ENCODE peak calls at places on chromosome 4, in seven cellular contexts. One of them, this sample, is unnamed. For H3K4me1, the result is how much of the 10 kb centered on the place peaks cover.

GRCh38 chr4:184649971-184650855 is 675 bp downstream of the PRIMPOL start:
- DNase-seq in OCI-LY7: peak
- DNase-seq in breast epithelium: no peak
- DNase-seq in MM.1S: peak
- DNase-seq in pancreas: no peak
- DNase-seq in A549: no peak
- DNase-seq in K562: peak
- DNase-seq in this sample: no peak

GRCh38 chr4:6058531-6059374 is 40.5 kb upstream of the C4orf50 start:
- DNase-seq in OCI-LY7: peak
- DNase-seq in breast epithelium: no peak
- DNase-seq in MM.1S: no peak
- DNase-seq in pancreas: no peak
- DNase-seq in A549: no peak
- DNase-seq in K562: no peak
- DNase-seq in this sample: no peak

GRCh38 chr4:23163649-23164436 is 471.1 kb downstream of the GBA3 start:
- DNase-seq in OCI-LY7: no peak
- DNase-seq in breast epithelium: no peak
- DNase-seq in MM.1S: no peak
- DNase-seq in pancreas: no peak
- DNase-seq in A549: no peak
- DNase-seq in K562: no peak
- DNase-seq in this sample: no peak

GRCh38 chr4:137510866-137511265 is 21.4 kb downstream of the PCDH18 start:
- DNase-seq in OCI-LY7: no peak
- DNase-seq in breast epithelium: no peak
- DNase-seq in MM.1S: no peak
- DNase-seq in pancreas: no peak
- DNase-seq in A549: no peak
- DNase-seq in K562: no peak
- DNase-seq in this sample: no peak

GRCh38 chr4:128961405-128961804 is 131.9 kb downstream of the SCLT1 start:
- DNase-seq in OCI-LY7: no peak
- DNase-seq in breast epithelium: no peak
- DNase-seq in MM.1S: no peak
- DNase-seq in pancreas: no peak
- DNase-seq in A549: no peak
- DNase-seq in K562: no peak
- DNase-seq in this sample: no peak

GRCh38 chr4:127708985-127709384 is 21.2 kb upstream of the SLC25A31 start:
- DNase-seq in OCI-LY7: no peak
- DNase-seq in breast epithelium: no peak
- DNase-seq in MM.1S: no peak
- DNase-seq in pancreas: no peak
- DNase-seq in A549: peak
- DNase-seq in K562: no peak
- DNase-seq in this sample: no peak

GRCh38 chr4:183362916-183363542 is 40.8 kb upstream of the CLDN24 start:
- DNase-seq in OCI-LY7: no peak
- DNase-seq in breast epithelium: no peak
- DNase-seq in MM.1S: no peak
- DNase-seq in pancreas: no peak
- DNase-seq in A549: no peak
- DNase-seq in K562: no peak
- DNase-seq in this sample: no peak

GRCh38 chr4:112167790-112168189 is 22.5 kb downstream of the FAM241A start:
- DNase-seq in OCI-LY7: peak
- DNase-seq in breast epithelium: no peak
- DNase-seq in MM.1S: peak
- DNase-seq in pancreas: no peak
- DNase-seq in A549: no peak
- DNase-seq in K562: no peak
- DNase-seq in this sample: peak

GRCh38 chr4:23368081-23368697 is 521.7 kb downstream of the PPARGC1A start:
- DNase-seq in OCI-LY7: no peak
- DNase-seq in breast epithelium: no peak
- DNase-seq in MM.1S: no peak
- DNase-seq in pancreas: no peak
- DNase-seq in A549: no peak
- DNase-seq in K562: peak
- DNase-seq in this sample: no peak

GRCh38 chr4:2243682-2244380 is 1.9 kb upstream of the HAUS3 start:
- DNase-seq in OCI-LY7: peak
- DNase-seq in breast epithelium: no peak
- DNase-seq in MM.1S: peak
- DNase-seq in pancreas: no peak
- DNase-seq in A549: peak
- DNase-seq in K562: peak
- DNase-seq in this sample: no peak

GRCh38 chr4:13984996-13985780 is 357.7 kb upstream of the BOD1L1 start:
- DNase-seq in OCI-LY7: no peak
- DNase-seq in breast epithelium: no peak
- DNase-seq in MM.1S: no peak
- DNase-seq in pancreas: no peak
- DNase-seq in A549: no peak
- DNase-seq in K562: no peak
- DNase-seq in this sample: no peak

GRCh38 chr4:13988347-13989265 is 361.1 kb upstream of the BOD1L1 start:
- DNase-seq in OCI-LY7: no peak
- DNase-seq in breast epithelium: no peak
- DNase-seq in MM.1S: no peak
- DNase-seq in pancreas: no peak
- DNase-seq in A549: peak
- DNase-seq in K562: no peak
- DNase-seq in this sample: no peak

GRCh38 chr4:13989496-13989895 is 362.0 kb upstream of the BOD1L1 start:
- DNase-seq in OCI-LY7: no peak
- DNase-seq in breast epithelium: no peak
- DNase-seq in MM.1S: no peak
- DNase-seq in pancreas: no peak
- DNase-seq in A549: no peak
- DNase-seq in K562: no peak
- DNase-seq in this sample: no peak

GRCh38 chr4:13985824-13986223 is 358.3 kb upstream of the BOD1L1 start:
- DNase-seq in OCI-LY7: no peak
- DNase-seq in breast epithelium: no peak
- DNase-seq in MM.1S: no peak
- DNase-seq in pancreas: no peak
- DNase-seq in A549: no peak
- DNase-seq in K562: no peak
- DNase-seq in this sample: no peak

GRCh38 chr4:13986533-13986932 is 359.0 kb upstream of the BOD1L1 start:
- DNase-seq in OCI-LY7: no peak
- DNase-seq in breast epithelium: no peak
- DNase-seq in MM.1S: no peak
- DNase-seq in pancreas: no peak
- DNase-seq in A549: no peak
- DNase-seq in K562: no peak
- DNase-seq in this sample: no peak
- H3K4me1 ChIP-seq in OCI-LY7: under half
- H3K4me1 ChIP-seq in breast epithelium: under half
- H3K4me1 ChIP-seq in MM.1S: under half
- H3K4me1 ChIP-seq in pancreas: under half
- H3K4me1 ChIP-seq in A549: under half
- H3K4me1 ChIP-seq in K562: under half
- H3K4me1 ChIP-seq in this sample: under half

DNA sequence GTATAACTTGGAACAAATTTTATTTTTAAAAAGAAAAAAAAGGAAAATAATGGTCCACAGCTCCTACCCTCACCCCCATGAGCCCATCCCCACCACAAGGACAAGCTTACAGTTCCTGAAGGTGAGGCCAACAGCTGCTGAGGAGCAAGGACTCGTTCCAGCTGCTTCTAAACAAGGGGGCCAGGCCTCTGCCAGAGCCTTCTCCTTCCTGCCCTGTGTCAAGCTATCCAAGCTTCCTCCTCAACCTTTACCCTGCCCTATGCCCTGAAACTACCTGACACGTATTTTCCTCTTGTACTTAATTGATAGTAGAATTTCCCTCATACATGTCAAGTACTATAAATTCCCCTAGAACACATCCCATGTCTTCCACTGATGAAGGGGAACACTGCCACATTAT is 8.8 kb downstream of the SH3D19 start:
- DNase-seq in OCI-LY7: no peak
- DNase-seq in breast epithelium: no peak
- DNase-seq in MM.1S: no peak
- DNase-seq in pancreas: no peak
- DNase-seq in A549: no peak
- DNase-seq in K562: no peak
- DNase-seq in this sample: no peak
- H3K4me1 ChIP-seq in OCI-LY7: under half
- H3K4me1 ChIP-seq in breast epithelium: under half
- H3K4me1 ChIP-seq in MM.1S: under half
- H3K4me1 ChIP-seq in pancreas: under half
- H3K4me1 ChIP-seq in A549: under half
- H3K4me1 ChIP-seq in K562: under half
- H3K4me1 ChIP-seq in this sample: under half

DNA sequence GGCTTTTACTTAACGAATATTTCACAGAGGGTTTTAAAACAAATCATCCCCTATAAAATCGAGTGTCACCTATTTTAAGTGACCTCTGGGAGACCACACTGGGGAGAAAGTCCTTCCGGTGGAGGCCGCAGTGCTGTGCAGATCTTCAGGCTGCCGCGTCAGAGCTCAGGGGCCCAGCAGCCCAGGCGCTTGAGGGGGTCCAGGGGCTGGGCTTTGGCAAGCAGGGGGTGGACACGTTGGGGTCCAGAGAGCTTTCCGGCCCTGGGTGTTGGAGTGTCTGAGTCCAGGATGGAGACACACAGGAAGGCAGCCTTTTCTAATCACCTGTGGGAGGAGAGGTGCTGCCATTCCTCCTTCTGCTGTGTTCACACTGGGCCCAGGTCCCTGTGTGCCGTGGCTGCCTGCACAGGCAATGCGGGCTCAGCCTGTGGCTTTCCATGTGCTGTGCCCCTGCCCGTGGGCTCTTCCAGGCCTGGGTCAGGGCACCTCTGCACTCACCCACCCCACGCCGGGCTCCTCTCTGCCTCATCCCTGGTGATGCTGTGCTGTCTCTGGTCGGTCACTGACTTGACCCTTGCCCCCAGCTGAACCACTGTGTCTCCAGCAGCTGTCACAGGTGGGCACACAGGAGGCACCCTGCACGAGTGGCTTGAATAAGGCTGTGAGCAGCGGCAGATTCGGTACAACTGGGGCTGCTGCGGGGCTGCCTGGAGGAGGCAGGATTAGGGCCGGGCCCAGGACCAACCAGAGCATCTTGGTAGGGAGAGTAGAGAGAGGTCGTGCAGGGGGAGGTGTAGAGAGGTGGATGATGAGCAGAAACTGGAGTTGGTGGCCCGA is 10.0 kb downstream of the HTRA3 start:
- DNase-seq in OCI-LY7: no peak
- DNase-seq in breast epithelium: no peak
- DNase-seq in MM.1S: no peak
- DNase-seq in pancreas: no peak
- DNase-seq in A549: no peak
- DNase-seq in K562: no peak
- DNase-seq in this sample: no peak
- H3K4me1 ChIP-seq in OCI-LY7: under half
- H3K4me1 ChIP-seq in breast epithelium: under half
- H3K4me1 ChIP-seq in MM.1S: under half
- H3K4me1 ChIP-seq in pancreas: under half
- H3K4me1 ChIP-seq in A549: under half
- H3K4me1 ChIP-seq in K562: under half
- H3K4me1 ChIP-seq in this sample: under half

GRCh38 chr4:13893987-13894386 is 266.5 kb upstream of the BOD1L1 start:
- DNase-seq in OCI-LY7: no peak
- DNase-seq in breast epithelium: no peak
- DNase-seq in MM.1S: no peak
- DNase-seq in pancreas: no peak
- DNase-seq in A549: no peak
- DNase-seq in K562: no peak
- DNase-seq in this sample: no peak
- H3K4me1 ChIP-seq in OCI-LY7: under half
- H3K4me1 ChIP-seq in breast epithelium: under half
- H3K4me1 ChIP-seq in MM.1S: under half
- H3K4me1 ChIP-seq in pancreas: under half
- H3K4me1 ChIP-seq in A549: under half
- H3K4me1 ChIP-seq in K562: under half
- H3K4me1 ChIP-seq in this sample: under half

DNA sequence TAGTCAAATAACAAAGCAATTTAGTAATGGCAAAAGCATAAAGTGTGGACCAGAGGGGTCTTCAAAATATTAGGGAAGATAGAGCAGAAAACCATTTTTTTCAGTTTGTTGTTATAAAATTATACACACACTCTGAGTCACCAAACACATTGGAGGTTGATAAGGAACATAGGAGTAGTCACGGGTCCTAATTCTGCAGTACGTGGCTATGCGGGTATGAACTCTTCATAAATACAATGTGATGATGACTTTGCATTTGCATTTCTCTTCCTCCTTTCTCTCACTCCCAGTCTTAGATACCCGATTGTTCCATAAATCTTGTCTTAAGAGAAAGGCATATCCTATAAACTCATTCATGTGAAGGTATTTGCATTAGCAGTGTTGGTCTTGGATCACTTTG is 223.5 kb downstream of the PALLD start:
- DNase-seq in OCI-LY7: no peak
- DNase-seq in breast epithelium: no peak
- DNase-seq in MM.1S: no peak
- DNase-seq in pancreas: no peak
- DNase-seq in A549: no peak
- DNase-seq in K562: no peak
- DNase-seq in this sample: no peak
- H3K4me1 ChIP-seq in OCI-LY7: under half
- H3K4me1 ChIP-seq in breast epithelium: under half
- H3K4me1 ChIP-seq in MM.1S: under half
- H3K4me1 ChIP-seq in pancreas: under half
- H3K4me1 ChIP-seq in A549: under half
- H3K4me1 ChIP-seq in K562: under half
- H3K4me1 ChIP-seq in this sample: under half

GRCh38 chr4:81745076-81745475 is 273.4 kb upstream of the RASGEF1B start:
- DNase-seq in OCI-LY7: no peak
- DNase-seq in breast epithelium: no peak
- DNase-seq in MM.1S: no peak
- DNase-seq in pancreas: no peak
- DNase-seq in A549: no peak
- DNase-seq in K562: no peak
- DNase-seq in this sample: no peak
- H3K4me1 ChIP-seq in OCI-LY7: under half
- H3K4me1 ChIP-seq in breast epithelium: under half
- H3K4me1 ChIP-seq in MM.1S: under half
- H3K4me1 ChIP-seq in pancreas: under half
- H3K4me1 ChIP-seq in A549: under half
- H3K4me1 ChIP-seq in K562: under half
- H3K4me1 ChIP-seq in this sample: under half

This sample was measured in CD8-positive, alpha-beta T cell.